ENCODE peak calls at places on chromosomes 1 and 21, in six cellular contexts. One of them, this sample, is unnamed.

GRCh38 chr1:156086256-156086662 is 4.0 kb upstream of the MEX3A start:
- DNase-seq in uterus: no peak
- DNase-seq in HCT116: no peak
- DNase-seq in esophagus muscularis mucosa: no peak
- DNase-seq in IMR-90: peak; percentile 50
- DNase-seq in prostate gland: no peak
- DNase-seq in this sample: peak; percentile 85

GRCh38 chr1:211420389-211420788 is 71.6 kb downstream of the RD3 start:
- DNase-seq in esophagus muscularis mucosa: no peak
- DNase-seq in prostate gland: no peak
- DNase-seq in IMR-90: peak; percentile 54
- DNase-seq in HCT116: no peak
- DNase-seq in uterus: no peak
- DNase-seq in this sample: no peak

GRCh38 chr1:162088281-162088969 is 18.9 kb downstream of the NOS1AP start:
- DNase-seq in HCT116: no peak
- DNase-seq in IMR-90: peak; percentile 8
- DNase-seq in esophagus muscularis mucosa: peak; percentile 34
- DNase-seq in uterus: no peak
- DNase-seq in prostate gland: no peak
- DNase-seq in this sample: no peak

GRCh38 chr1:243731301-243731891 is 118.6 kb downstream of the AKT3 start:
- DNase-seq in esophagus muscularis mucosa: no peak
- DNase-seq in prostate gland: no peak
- DNase-seq in HCT116: no peak
- DNase-seq in uterus: no peak
- DNase-seq in IMR-90: peak; percentile 64
- DNase-seq in this sample: no peak

GRCh38 chr1:7437608-7438395 is 333.3 kb upstream of the VAMP3 start:
- DNase-seq in uterus: no peak
- DNase-seq in esophagus muscularis mucosa: no peak
- DNase-seq in prostate gland: no peak
- DNase-seq in HCT116: no peak
- DNase-seq in IMR-90: no peak
- DNase-seq in this sample: no peak

GRCh38 chr1:111516008-111516535 is 12.6 kb upstream of the ADORA3 start:
- DNase-seq in IMR-90: peak; percentile 82
- DNase-seq in esophagus muscularis mucosa: no peak
- DNase-seq in HCT116: no peak
- DNase-seq in prostate gland: no peak
- DNase-seq in uterus: peak; percentile 78
- DNase-seq in this sample: no peak

GRCh38 chr1:115829023-115829674 is 11.8 kb downstream of the NHLH2 start:
- DNase-seq in uterus: peak; percentile 78
- DNase-seq in IMR-90: peak; percentile 84
- DNase-seq in prostate gland: no peak
- DNase-seq in HCT116: peak; percentile 24
- DNase-seq in esophagus muscularis mucosa: no peak
- DNase-seq in this sample: no peak

GRCh38 chr1:179175011-179175934 is 54.2 kb downstream of the ABL2 start:
- DNase-seq in HCT116: no peak
- DNase-seq in IMR-90: peak; percentile 55
- DNase-seq in esophagus muscularis mucosa: no peak
- DNase-seq in prostate gland: peak; percentile 17
- DNase-seq in uterus: no peak
- DNase-seq in this sample: peak; percentile 11

GRCh38 chr1:32179193-32179442 is 357 bp upstream of the TXLNA start:
- DNase-seq in uterus: no peak
- DNase-seq in esophagus muscularis mucosa: no peak
- DNase-seq in HCT116: no peak
- DNase-seq in prostate gland: no peak
- DNase-seq in IMR-90: no peak
- DNase-seq in this sample: no peak

GRCh38 chr1:3651011-3651938 is 1.0 kb upstream of the TP73 start:
- DNase-seq in prostate gland: no peak
- DNase-seq in IMR-90: no peak
- DNase-seq in esophagus muscularis mucosa: no peak
- DNase-seq in uterus: no peak
- DNase-seq in HCT116: no peak
- DNase-seq in this sample: no peak

DNA sequence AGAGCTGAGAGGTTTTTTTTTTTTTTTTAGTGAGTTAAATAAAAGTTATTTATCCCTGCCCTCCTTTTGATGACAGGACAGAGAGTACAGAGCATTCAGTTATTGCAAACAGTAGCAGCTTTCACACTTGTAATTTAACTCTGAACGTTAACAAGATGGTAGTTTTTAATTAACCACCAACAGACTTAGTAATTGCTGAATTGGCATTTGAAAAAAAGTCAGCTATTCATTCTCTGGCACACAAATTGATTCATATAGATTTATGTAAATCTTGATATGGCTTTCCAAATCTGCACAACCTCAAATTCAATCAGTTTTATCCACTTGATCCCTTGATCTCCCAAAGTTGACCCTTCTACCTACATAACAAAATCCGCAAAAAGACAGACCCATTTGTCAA is 918 bp downstream of the LEMD1 start:
- DNase-seq in HCT116: no peak
- DNase-seq in uterus: no peak
- DNase-seq in prostate gland: no peak
- DNase-seq in IMR-90: no peak
- DNase-seq in esophagus muscularis mucosa: no peak
- DNase-seq in this sample: no peak
- H3K27me3 ChIP-seq in HCT116: peaks cover 29% of the 10 kb centered on the region
- H3K27me3 ChIP-seq in uterus: no peaks in the 10 kb centered on the region
- H3K27me3 ChIP-seq in prostate gland: no peaks in the 10 kb centered on the region
- H3K27me3 ChIP-seq in IMR-90: peaks cover 47% of the 10 kb centered on the region
- H3K27me3 ChIP-seq in esophagus muscularis mucosa: no peaks in the 10 kb centered on the region
- H3K27me3 ChIP-seq in this sample: no peaks in the 10 kb centered on the region

GRCh38 chr21:17526771-17527170 is 13.9 kb downstream of the CXADR start:
- DNase-seq in esophagus muscularis mucosa: no peak
- DNase-seq in uterus: no peak
- DNase-seq in IMR-90: no peak
- DNase-seq in HCT116: no peak
- DNase-seq in prostate gland: no peak
- DNase-seq in this sample: no peak

GRCh38 chr21:17527240-17527639 is 14.4 kb downstream of the CXADR start:
- DNase-seq in esophagus muscularis mucosa: no peak
- DNase-seq in uterus: no peak
- DNase-seq in HCT116: no peak
- DNase-seq in prostate gland: peak; percentile 11
- DNase-seq in IMR-90: peak; percentile 41
- DNase-seq in this sample: no peak

GRCh38 chr21:17527711-17528110 is 14.9 kb downstream of the CXADR start:
- DNase-seq in IMR-90: no peak
- DNase-seq in esophagus muscularis mucosa: no peak
- DNase-seq in uterus: no peak
- DNase-seq in HCT116: no peak
- DNase-seq in prostate gland: no peak
- DNase-seq in this sample: no peak

GRCh38 chr21:17532292-17532691 is 19.4 kb downstream of the CXADR start:
- DNase-seq in esophagus muscularis mucosa: no peak
- DNase-seq in uterus: no peak
- DNase-seq in IMR-90: no peak
- DNase-seq in prostate gland: no peak
- DNase-seq in HCT116: no peak
- DNase-seq in this sample: no peak

DNA sequence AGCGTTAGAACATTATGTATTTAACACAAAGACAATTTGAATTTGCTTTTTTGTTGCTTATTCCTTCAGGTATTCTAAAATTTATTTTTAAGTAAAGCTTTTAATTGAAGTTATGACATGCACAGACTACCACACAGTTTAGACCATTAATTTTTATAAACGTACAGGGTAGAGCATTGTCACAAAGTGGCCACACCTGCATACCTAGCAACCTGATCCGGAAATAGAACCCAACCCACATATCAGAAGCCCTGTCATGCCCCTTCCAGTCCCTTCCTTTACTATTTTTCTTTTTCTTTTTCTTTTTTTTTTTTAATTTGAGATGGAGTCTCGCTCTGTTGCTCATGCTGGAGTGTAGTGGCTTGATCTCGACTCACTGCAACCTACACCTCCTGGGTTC is 16.8 kb downstream of the CXADR start:
- DNase-seq in esophagus muscularis mucosa: no peak
- DNase-seq in prostate gland: no peak
- DNase-seq in uterus: no peak
- DNase-seq in IMR-90: no peak
- DNase-seq in HCT116: no peak
- DNase-seq in this sample: no peak
- TF ChIP-seq POLR2A in esophagus muscularis mucosa: no peak
- TF ChIP-seq POLR2A in prostate gland: no peak
- TF ChIP-seq POLR2A in uterus: no peak
- TF ChIP-seq POLR2A in IMR-90: no peak
- TF ChIP-seq POLR2A in HCT116: no peak
- TF ChIP-seq POLR2A in this sample: no peak

DNA sequence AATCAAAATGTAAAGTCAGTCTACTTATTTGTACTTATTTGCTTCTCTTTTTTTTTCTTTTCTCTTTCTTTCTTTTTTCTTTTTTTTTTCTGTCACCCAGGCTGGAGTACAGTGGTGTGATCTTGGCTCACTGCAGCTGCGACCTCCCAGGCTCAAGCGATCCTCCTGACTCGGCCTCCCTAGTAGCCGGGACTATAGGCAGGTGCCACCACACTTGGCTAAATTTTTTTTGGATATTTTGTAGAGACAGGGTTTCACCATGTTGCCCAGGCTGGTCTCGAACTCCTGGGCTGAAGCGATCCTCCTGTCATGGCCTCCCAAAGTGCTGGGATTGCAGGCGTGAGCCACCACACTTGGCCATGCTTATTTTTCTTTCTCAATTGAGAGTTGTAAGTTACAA is 98.8 kb upstream of the ZBTB40 start:
- DNase-seq in HCT116: no peak
- DNase-seq in uterus: no peak
- DNase-seq in IMR-90: no peak
- DNase-seq in esophagus muscularis mucosa: no peak
- DNase-seq in prostate gland: no peak
- DNase-seq in this sample: no peak
- H3K27me3 ChIP-seq in HCT116: peaks cover 11% of the 10 kb centered on the region
- H3K27me3 ChIP-seq in uterus: no peaks in the 10 kb centered on the region
- H3K27me3 ChIP-seq in IMR-90: peaks cover 64% of the 10 kb centered on the region
- H3K27me3 ChIP-seq in esophagus muscularis mucosa: peaks cover 51% of the 10 kb centered on the region
- H3K27me3 ChIP-seq in prostate gland: no peaks in the 10 kb centered on the region
- H3K27me3 ChIP-seq in this sample: no peaks in the 10 kb centered on the region

GRCh38 chr1:193062698-193063463 is 3.5 kb downstream of the RO60 start:
- DNase-seq in esophagus muscularis mucosa: no peak
- DNase-seq in HCT116: no peak
- DNase-seq in prostate gland: no peak
- DNase-seq in uterus: no peak
- DNase-seq in IMR-90: no peak
- DNase-seq in this sample: no peak

GRCh38 chr1:193054169-193054675 is 4.9 kb downstream of the UCHL5 start:
- DNase-seq in prostate gland: no peak
- DNase-seq in uterus: no peak
- DNase-seq in esophagus muscularis mucosa: no peak
- DNase-seq in IMR-90: no peak
- DNase-seq in HCT116: no peak
- DNase-seq in this sample: no peak

GRCh38 chr1:193058529-193059281 is 455 bp downstream of the UCHL5 start:
- DNase-seq in prostate gland: peak; percentile 8
- DNase-seq in IMR-90: peak; percentile 56
- DNase-seq in esophagus muscularis mucosa: no peak
- DNase-seq in HCT116: no peak
- DNase-seq in uterus: peak; percentile 23
- DNase-seq in this sample: peak; percentile 80

GRCh38 chr1:193060938-193061337 is 1.5 kb downstream of the RO60 start:
- DNase-seq in IMR-90: peak; percentile 22
- DNase-seq in uterus: no peak
- DNase-seq in HCT116: no peak
- DNase-seq in prostate gland: no peak
- DNase-seq in esophagus muscularis mucosa: no peak
- DNase-seq in this sample: no peak

DNA sequence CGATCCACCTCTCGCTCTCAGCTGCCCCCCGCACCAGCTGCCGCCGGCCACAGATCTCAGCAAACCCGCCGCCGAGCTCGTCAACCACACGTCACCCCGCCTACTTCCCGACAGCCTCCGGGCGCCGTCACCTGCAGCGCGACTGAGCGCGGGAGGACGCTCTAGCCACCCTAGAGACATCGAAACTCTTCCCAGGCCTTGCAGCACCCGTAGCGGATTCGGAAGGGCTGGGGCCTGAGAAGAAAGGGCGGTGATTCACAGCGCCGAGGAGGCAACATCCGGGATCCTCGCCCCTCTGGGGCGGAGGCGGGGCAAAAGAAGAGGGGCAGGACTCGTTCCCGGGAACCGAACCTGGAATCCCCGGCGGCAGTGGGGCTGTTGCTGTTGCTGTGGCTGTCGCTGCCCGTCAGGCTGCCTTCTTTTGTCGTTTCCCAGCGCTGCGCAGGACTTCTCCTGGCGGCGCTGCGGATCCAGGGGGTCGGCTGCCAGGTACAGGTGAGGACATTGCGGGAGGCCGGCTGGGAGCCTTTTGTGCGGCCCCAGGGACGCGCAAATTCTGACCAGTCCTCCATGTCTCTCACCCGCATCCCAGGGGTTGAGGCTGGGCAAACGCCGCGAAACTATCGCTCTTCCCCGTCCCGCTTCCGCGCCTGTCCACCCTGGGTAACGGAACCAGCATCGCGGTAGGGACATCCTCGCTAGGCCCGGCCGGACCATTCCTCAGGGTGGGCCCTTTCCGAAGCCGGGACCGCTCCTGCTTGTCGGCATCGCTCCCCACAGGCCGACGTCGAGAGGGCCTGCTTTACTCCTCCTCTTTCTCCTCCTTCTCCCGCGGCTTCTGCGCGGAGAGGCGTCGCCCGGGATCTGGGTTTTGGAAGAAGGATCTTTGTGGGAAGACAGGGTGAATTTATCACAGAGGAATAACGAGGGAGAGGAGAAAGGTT is at the start of the genes RO60 and UCHL5:
- DNase-seq in esophagus muscularis mucosa: peak; percentile 98
- DNase-seq in uterus: peak; percentile 96
- DNase-seq in prostate gland: peak; percentile 96
- DNase-seq in HCT116: peak; percentile 99
- DNase-seq in IMR-90: peak; percentile 99
- DNase-seq in this sample: peak; percentile 96
- TF ChIP-seq POLR2A in esophagus muscularis mucosa: peak; percentile 55
- TF ChIP-seq POLR2A in uterus: peak; percentile 74
- TF ChIP-seq POLR2A in prostate gland: peak; percentile 81
- TF ChIP-seq POLR2A in HCT116: peak; percentile 94
- TF ChIP-seq POLR2A in IMR-90: peak; percentile 93
- TF ChIP-seq POLR2A in this sample: peak; percentile 89

DNA sequence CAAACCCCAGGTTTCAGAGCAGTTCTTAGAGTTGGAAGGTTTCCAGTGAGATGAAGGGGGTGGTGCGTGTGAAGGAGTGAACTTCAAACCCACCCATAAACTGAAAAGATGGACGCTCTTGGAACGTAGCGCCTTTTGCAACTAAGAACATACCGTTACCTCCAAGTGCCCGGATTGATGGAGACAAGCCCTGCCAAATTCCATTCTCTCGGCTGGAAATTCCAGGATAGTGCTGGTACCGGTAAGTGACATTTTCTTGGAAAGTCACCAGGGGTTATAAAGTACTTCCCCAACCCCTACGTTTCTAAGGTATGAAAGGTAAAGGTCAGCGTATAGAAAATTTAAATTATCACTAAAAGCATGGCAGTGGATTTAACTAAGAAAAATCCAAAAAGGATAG is 91.6 kb upstream of the CLDN14 start:
- DNase-seq in esophagus muscularis mucosa: no peak
- DNase-seq in HCT116: no peak
- DNase-seq in prostate gland: no peak
- DNase-seq in IMR-90: no peak
- DNase-seq in uterus: no peak
- DNase-seq in this sample: no peak
- H3K27me3 ChIP-seq in esophagus muscularis mucosa: no peaks in the 10 kb centered on the region
- H3K27me3 ChIP-seq in HCT116: peaks cover 23% of the 10 kb centered on the region
- H3K27me3 ChIP-seq in prostate gland: no peaks in the 10 kb centered on the region
- H3K27me3 ChIP-seq in IMR-90: peaks cover 42% of the 10 kb centered on the region
- H3K27me3 ChIP-seq in uterus: no peaks in the 10 kb centered on the region
- H3K27me3 ChIP-seq in this sample: no peaks in the 10 kb centered on the region

This sample was measured in thyroid gland.